ENCODE peak calls at places on chromosomes 11 and 22, in nine cellular contexts. One of them, this sample, is unnamed.

GRCh38 chr11:27296406-27296994 is 66.5 kb downstream of the CCDC34 start:
- DNase-seq in thoracic aorta: no peak
- DNase-seq in body of pancreas: peak
- DNase-seq in K562: peak
- DNase-seq in brain microvascular endothelial cell: peak
- DNase-seq in iPS DF 6.9: no peak
- DNase-seq in GM23248: peak
- DNase-seq in cardiac muscle cell: peak
- DNase-seq in IMR-90: peak
- DNase-seq in this sample: no peak

GRCh38 chr22:48320671-48321515 is 1506.8 kb downstream of the BRD1 start:
- DNase-seq in thoracic aorta: no peak
- DNase-seq in K562: no peak
- DNase-seq in cardiac muscle cell: no peak
- DNase-seq in body of pancreas: no peak
- DNase-seq in iPS DF 6.9: no peak
- DNase-seq in IMR-90: no peak
- DNase-seq in GM23248: no peak
- DNase-seq in brain microvascular endothelial cell: no peak
- DNase-seq in this sample: no peak

GRCh38 chr22:34622602-34623001 is 443.4 kb upstream of the ISX start:
- DNase-seq in brain microvascular endothelial cell: no peak
- DNase-seq in thoracic aorta: no peak
- DNase-seq in GM23248: no peak
- DNase-seq in K562: no peak
- DNase-seq in body of pancreas: no peak
- DNase-seq in iPS DF 6.9: no peak
- DNase-seq in IMR-90: no peak
- DNase-seq in cardiac muscle cell: no peak
- DNase-seq in this sample: no peak

GRCh38 chr22:30730351-30730750 is 35.7 kb downstream of the OSBP2 start:
- DNase-seq in brain microvascular endothelial cell: no peak
- DNase-seq in body of pancreas: no peak
- DNase-seq in iPS DF 6.9: no peak
- DNase-seq in K562: no peak
- DNase-seq in thoracic aorta: no peak
- DNase-seq in IMR-90: peak
- DNase-seq in cardiac muscle cell: no peak
- DNase-seq in GM23248: no peak
- DNase-seq in this sample: no peak

GRCh38 chr11:1564535-1565172 is 7.4 kb downstream of the DUSP8 start:
- DNase-seq in cardiac muscle cell: peak
- DNase-seq in K562: peak
- DNase-seq in brain microvascular endothelial cell: peak
- DNase-seq in body of pancreas: peak
- DNase-seq in GM23248: peak
- DNase-seq in iPS DF 6.9: no peak
- DNase-seq in IMR-90: peak
- DNase-seq in thoracic aorta: peak
- DNase-seq in this sample: peak

GRCh38 chr11:124623861-124624525 is 1.3 kb downstream of the TBRG1 start:
- DNase-seq in body of pancreas: no peak
- DNase-seq in IMR-90: peak
- DNase-seq in cardiac muscle cell: peak
- DNase-seq in iPS DF 6.9: no peak
- DNase-seq in GM23248: peak
- DNase-seq in brain microvascular endothelial cell: no peak
- DNase-seq in K562: no peak
- DNase-seq in thoracic aorta: no peak
- DNase-seq in this sample: no peak

GRCh38 chr22:47345025-47345424 is 582.6 kb downstream of the TBC1D22A start:
- DNase-seq in cardiac muscle cell: no peak
- DNase-seq in GM23248: no peak
- DNase-seq in iPS DF 6.9: no peak
- DNase-seq in IMR-90: no peak
- DNase-seq in K562: no peak
- DNase-seq in thoracic aorta: no peak
- DNase-seq in brain microvascular endothelial cell: no peak
- DNase-seq in body of pancreas: no peak
- DNase-seq in this sample: no peak

GRCh38 chr11:57742087-57742452 is 779 bp downstream of the SELENOH start:
- DNase-seq in IMR-90: no peak
- DNase-seq in cardiac muscle cell: no peak
- DNase-seq in GM23248: no peak
- DNase-seq in body of pancreas: no peak
- DNase-seq in iPS DF 6.9: no peak
- DNase-seq in thoracic aorta: no peak
- DNase-seq in brain microvascular endothelial cell: no peak
- DNase-seq in K562: no peak
- DNase-seq in this sample: no peak

GRCh38 chr11:38013157-38013556 is 1415.1 kb upstream of the RAG2 start:
- DNase-seq in thoracic aorta: no peak
- DNase-seq in K562: no peak
- DNase-seq in IMR-90: no peak
- DNase-seq in body of pancreas: no peak
- DNase-seq in brain microvascular endothelial cell: no peak
- DNase-seq in cardiac muscle cell: no peak
- DNase-seq in iPS DF 6.9: no peak
- DNase-seq in GM23248: no peak
- DNase-seq in this sample: no peak

GRCh38 chr11:8352852-8353505 is 89.3 kb upstream of the LMO1 start:
- DNase-seq in GM23248: no peak
- DNase-seq in thoracic aorta: no peak
- DNase-seq in K562: no peak
- DNase-seq in body of pancreas: no peak
- DNase-seq in brain microvascular endothelial cell: no peak
- DNase-seq in IMR-90: no peak
- DNase-seq in iPS DF 6.9: no peak
- DNase-seq in cardiac muscle cell: no peak
- DNase-seq in this sample: no peak

GRCh38 chr11:102158151-102158734 is 48.0 kb downstream of the YAP1 start:
- DNase-seq in thoracic aorta: no peak
- DNase-seq in GM23248: peak
- DNase-seq in K562: no peak
- DNase-seq in brain microvascular endothelial cell: no peak
- DNase-seq in body of pancreas: no peak
- DNase-seq in cardiac muscle cell: no peak
- DNase-seq in iPS DF 6.9: no peak
- DNase-seq in IMR-90: no peak
- DNase-seq in this sample: no peak

GRCh38 chr11:78350101-78350645 is 67.4 kb downstream of the GAB2 start:
- DNase-seq in K562: no peak
- DNase-seq in cardiac muscle cell: peak
- DNase-seq in GM23248: peak
- DNase-seq in brain microvascular endothelial cell: no peak
- DNase-seq in IMR-90: peak
- DNase-seq in iPS DF 6.9: no peak
- DNase-seq in body of pancreas: no peak
- DNase-seq in thoracic aorta: no peak
- DNase-seq in this sample: peak

GRCh38 chr11:78351979-78352731 is 65.5 kb downstream of the GAB2 start:
- DNase-seq in thoracic aorta: no peak
- DNase-seq in K562: peak
- DNase-seq in cardiac muscle cell: peak
- DNase-seq in GM23248: no peak
- DNase-seq in brain microvascular endothelial cell: no peak
- DNase-seq in body of pancreas: no peak
- DNase-seq in IMR-90: no peak
- DNase-seq in iPS DF 6.9: no peak
- DNase-seq in this sample: no peak

GRCh38 chr11:78350646-78351165 is 66.9 kb downstream of the GAB2 start:
- DNase-seq in brain microvascular endothelial cell: no peak
- DNase-seq in thoracic aorta: no peak
- DNase-seq in IMR-90: peak
- DNase-seq in cardiac muscle cell: peak
- DNase-seq in body of pancreas: no peak
- DNase-seq in K562: no peak
- DNase-seq in iPS DF 6.9: no peak
- DNase-seq in GM23248: peak
- DNase-seq in this sample: no peak

GRCh38 chr11:78349614-78350013 is 68.0 kb downstream of the GAB2 start:
- DNase-seq in IMR-90: peak
- DNase-seq in iPS DF 6.9: no peak
- DNase-seq in GM23248: peak
- DNase-seq in body of pancreas: no peak
- DNase-seq in K562: no peak
- DNase-seq in cardiac muscle cell: no peak
- DNase-seq in thoracic aorta: no peak
- DNase-seq in brain microvascular endothelial cell: no peak
- DNase-seq in this sample: peak

GRCh38 chr11:78351193-78351592 is 66.4 kb downstream of the GAB2 start:
- DNase-seq in body of pancreas: no peak
- DNase-seq in K562: no peak
- DNase-seq in brain microvascular endothelial cell: no peak
- DNase-seq in IMR-90: no peak
- DNase-seq in thoracic aorta: no peak
- DNase-seq in GM23248: peak
- DNase-seq in cardiac muscle cell: no peak
- DNase-seq in iPS DF 6.9: no peak
- DNase-seq in this sample: no peak
- H3K27ac ChIP-seq in body of pancreas: no peak
- H3K27ac ChIP-seq in K562: peak
- H3K27ac ChIP-seq in brain microvascular endothelial cell: no peak
- H3K27ac ChIP-seq in IMR-90: no peak
- H3K27ac ChIP-seq in thoracic aorta: peak
- H3K27ac ChIP-seq in GM23248: peak
- H3K27ac ChIP-seq in cardiac muscle cell: no peak
- H3K27ac ChIP-seq in iPS DF 6.9: no peak
- H3K27ac ChIP-seq in this sample: peak

DNA sequence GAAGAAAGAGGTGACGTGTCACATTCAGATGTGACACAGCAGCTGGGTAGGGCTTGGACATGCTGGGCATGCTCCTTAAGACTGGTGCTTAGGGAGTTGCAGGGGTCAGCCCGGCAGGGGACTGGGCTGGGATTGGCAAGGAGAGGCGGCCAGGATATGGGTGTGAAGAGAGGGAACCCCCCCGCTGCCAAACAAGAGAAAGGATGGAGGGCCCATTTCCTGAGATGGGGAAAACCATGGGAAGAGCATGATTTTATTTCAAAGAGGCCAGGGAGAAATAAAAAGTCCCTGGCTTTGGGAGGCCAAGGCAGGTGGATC is 5.3 kb downstream of the ATF4 start:
- DNase-seq in thoracic aorta: no peak
- DNase-seq in GM23248: no peak
- DNase-seq in K562: no peak
- DNase-seq in body of pancreas: no peak
- DNase-seq in iPS DF 6.9: no peak
- DNase-seq in IMR-90: no peak
- DNase-seq in brain microvascular endothelial cell: no peak
- DNase-seq in cardiac muscle cell: no peak
- DNase-seq in this sample: no peak
- H3K27ac ChIP-seq in thoracic aorta: no peak
- H3K27ac ChIP-seq in GM23248: peak
- H3K27ac ChIP-seq in K562: no peak
- H3K27ac ChIP-seq in body of pancreas: no peak
- H3K27ac ChIP-seq in iPS DF 6.9: no peak
- H3K27ac ChIP-seq in IMR-90: no peak
- H3K27ac ChIP-seq in brain microvascular endothelial cell: no peak
- H3K27ac ChIP-seq in cardiac muscle cell: peak
- H3K27ac ChIP-seq in this sample: no peak

GRCh38 chr11:96217206-96217605 is 125.8 kb downstream of the MAML2 start:
- DNase-seq in K562: no peak
- DNase-seq in IMR-90: no peak
- DNase-seq in brain microvascular endothelial cell: no peak
- DNase-seq in cardiac muscle cell: no peak
- DNase-seq in GM23248: no peak
- DNase-seq in thoracic aorta: no peak
- DNase-seq in body of pancreas: no peak
- DNase-seq in iPS DF 6.9: no peak
- DNase-seq in this sample: no peak

GRCh38 chr11:96214745-96215093 is 128.3 kb downstream of the MAML2 start:
- DNase-seq in iPS DF 6.9: no peak
- DNase-seq in body of pancreas: no peak
- DNase-seq in thoracic aorta: no peak
- DNase-seq in brain microvascular endothelial cell: no peak
- DNase-seq in cardiac muscle cell: no peak
- DNase-seq in IMR-90: no peak
- DNase-seq in K562: no peak
- DNase-seq in GM23248: no peak
- DNase-seq in this sample: no peak

GRCh38 chr11:96215826-96216225 is 127.2 kb downstream of the MAML2 start:
- DNase-seq in iPS DF 6.9: no peak
- DNase-seq in brain microvascular endothelial cell: no peak
- DNase-seq in body of pancreas: no peak
- DNase-seq in IMR-90: no peak
- DNase-seq in cardiac muscle cell: no peak
- DNase-seq in thoracic aorta: no peak
- DNase-seq in K562: no peak
- DNase-seq in GM23248: no peak
- DNase-seq in this sample: no peak

GRCh38 chr11:96213500-96213899 is 129.5 kb downstream of the MAML2 start:
- DNase-seq in cardiac muscle cell: peak
- DNase-seq in brain microvascular endothelial cell: peak
- DNase-seq in K562: peak
- DNase-seq in thoracic aorta: no peak
- DNase-seq in body of pancreas: no peak
- DNase-seq in iPS DF 6.9: no peak
- DNase-seq in GM23248: peak
- DNase-seq in IMR-90: peak
- DNase-seq in this sample: peak

DNA sequence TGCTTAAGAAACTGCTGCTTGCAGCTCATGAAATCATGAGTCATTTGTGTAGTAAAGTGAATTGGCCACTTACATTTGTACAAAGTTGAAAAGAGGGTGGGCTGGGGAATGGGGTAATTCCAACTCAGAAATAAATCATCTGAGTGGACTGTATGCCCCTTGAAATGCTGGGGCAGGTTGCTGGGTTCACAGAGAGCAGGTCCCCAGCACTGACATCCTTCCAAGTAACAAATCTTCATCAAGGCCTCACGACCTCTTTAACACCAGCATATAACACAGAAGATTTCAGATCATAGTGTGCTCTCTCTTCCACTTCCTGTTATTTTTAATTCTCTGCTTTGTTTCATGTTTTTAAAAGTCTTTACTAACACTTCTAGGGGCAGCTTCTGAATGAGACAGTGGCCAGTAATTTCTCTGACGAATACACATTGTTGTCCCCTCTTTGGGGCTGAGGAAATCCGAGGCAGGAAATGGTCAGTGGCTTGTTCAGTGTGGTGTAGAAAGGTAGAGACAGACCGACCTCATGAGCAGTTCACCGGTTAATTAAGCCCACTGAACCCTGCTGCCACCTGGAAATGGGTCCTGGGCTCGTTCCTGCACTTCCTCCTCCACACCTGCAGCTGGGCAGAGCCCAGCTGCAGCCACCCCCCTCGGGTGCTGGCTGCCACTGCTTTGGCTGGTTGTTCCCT is 127.8 kb downstream of the MAML2 start:
- DNase-seq in GM23248: peak
- DNase-seq in K562: no peak
- DNase-seq in iPS DF 6.9: no peak
- DNase-seq in body of pancreas: no peak
- DNase-seq in brain microvascular endothelial cell: peak
- DNase-seq in thoracic aorta: no peak
- DNase-seq in cardiac muscle cell: peak
- DNase-seq in IMR-90: peak
- DNase-seq in this sample: no peak
- H3K27ac ChIP-seq in GM23248: peak
- H3K27ac ChIP-seq in K562: peak
- H3K27ac ChIP-seq in iPS DF 6.9: no peak
- H3K27ac ChIP-seq in body of pancreas: no peak
- H3K27ac ChIP-seq in brain microvascular endothelial cell: peak
- H3K27ac ChIP-seq in thoracic aorta: peak
- H3K27ac ChIP-seq in cardiac muscle cell: no peak
- H3K27ac ChIP-seq in IMR-90: peak
- H3K27ac ChIP-seq in this sample: peak

GRCh38 chr11:119371778-119372182 is 9.7 kb downstream of the USP2 start:
- DNase-seq in GM23248: no peak
- DNase-seq in IMR-90: no peak
- DNase-seq in K562: no peak
- DNase-seq in iPS DF 6.9: no peak
- DNase-seq in body of pancreas: peak
- DNase-seq in thoracic aorta: no peak
- DNase-seq in cardiac muscle cell: no peak
- DNase-seq in brain microvascular endothelial cell: no peak
- DNase-seq in this sample: peak
- H3K27ac ChIP-seq in GM23248: no peak
- H3K27ac ChIP-seq in IMR-90: no peak
- H3K27ac ChIP-seq in K562: no peak
- H3K27ac ChIP-seq in iPS DF 6.9: no peak
- H3K27ac ChIP-seq in body of pancreas: no peak
- H3K27ac ChIP-seq in thoracic aorta: no peak
- H3K27ac ChIP-seq in cardiac muscle cell: peak
- H3K27ac ChIP-seq in brain microvascular endothelial cell: no peak
- H3K27ac ChIP-seq in this sample: peak

This sample was measured in heart right ventricle.